ENCODE peak calls at places on chromosome 5, in five cellular contexts. R, N, J, P and U are unnamed samples.

GRCh38 chr5:82151622-82152021 is 126.5 kb downstream of the RPS23 start:
- DNase-seq in R (no peak), N (no peak), J (no peak), P (no peak), U (no peak)

GRCh38 chr5:128174951-128175350 is 91.4 kb downstream of the SLC12A2 start:
- DNase-seq in R (peak; percentile 69), N (no peak), J (no peak), P (no peak), U (no peak)

GRCh38 chr5:6291961-6292360 is 86.4 kb downstream of the MED10 start:
- DNase-seq in R (no peak), N (no peak), J (no peak), P (no peak), U (no peak)

GRCh38 chr5:68465133-68465532 is 249.6 kb downstream of the PIK3R1 start:
- DNase-seq in R (no peak), N (no peak), J (no peak), P (no peak), U (no peak)

GRCh38 chr5:111704452-111705085 is 52.4 kb downstream of the NREP start:
- DNase-seq in R (no peak), N (no peak), J (no peak), P (no peak), U (no peak)

GRCh38 chr5:174617910-174618309 is 106.5 kb upstream of the MSX2 start:
- DNase-seq in R (no peak), N (no peak), J (no peak), P (no peak), U (no peak)

GRCh38 chr5:131198625-131199024 is 27.9 kb downstream of the LYRM7 start:
- DNase-seq in R (peak; percentile 45), N (no peak), J (no peak), P (no peak), U (no peak)

GRCh38 chr5:150560401-150561191 is 52.7 kb downstream of the NDST1 start:
- DNase-seq in R (peak; percentile 61), N (peak; percentile 92), J (no peak), P (peak; percentile 91), U (no peak)

GRCh38 chr5:114581136-114581535 is 219.3 kb downstream of the KCNN2 start:
- DNase-seq in R (no peak), N (no peak), J (no peak), P (no peak), U (no peak)

GRCh38 chr5:92838253-92838652 is 742.8 kb downstream of the NR2F1-AS1 start:
- DNase-seq in R (no peak), N (no peak), J (no peak), P (no peak), U (no peak)

GRCh38 chr5:134552301-134552700 is 26.8 kb downstream of the JADE2 start:
- DNase-seq in R (peak; percentile 99), N (peak; percentile 93), J (no peak), P (peak; percentile 84), U (no peak)

GRCh38 chr5:32754251-32754650 is 43.1 kb downstream of the NPR3 start:
- DNase-seq in R (no peak), N (no peak), J (no peak), P (no peak), U (no peak)

GRCh38 chr5:34841816-34842215 is 2.9 kb downstream of the TTC23L start:
- DNase-seq in R (no peak), N (no peak), J (no peak), P (no peak), U (no peak)

GRCh38 chr5:77774981-77775772 is 962 bp downstream of the TBCA start:
- DNase-seq in R (no peak), N (no peak), J (no peak), P (no peak), U (no peak)

GRCh38 chr5:862367-863243 is 11.8 kb upstream of the ZDHHC11 start:
- DNase-seq in R (peak; percentile 8), N (no peak), J (no peak), P (no peak), U (no peak)

GRCh38 chr5:147336871-147337270 is 102.0 kb downstream of the STK32A start:
- DNase-seq in R (no peak), N (no peak), J (no peak), P (no peak), U (no peak)

GRCh38 chr5:21919417-21920022 is 933.6 kb downstream of the CDH12 start:
- DNase-seq in R (peak; percentile 25), N (no peak), J (no peak), P (no peak), U (no peak)

GRCh38 chr5:132422720-132423442 is 53.4 kb downstream of the SLC22A5 start:
- DNase-seq in R (peak; percentile 57), N (peak; percentile 82), J (peak; percentile 82), P (no peak), U (no peak)

GRCh38 chr5:100644206-100644605 is 109.0 kb downstream of the FAM174A start:
- DNase-seq in R (no peak), N (no peak), J (no peak), P (no peak), U (no peak)

GRCh38 chr5:54676466-54676865 is 158.9 kb downstream of the SNX18 start:
- DNase-seq in R (no peak), N (no peak), J (no peak), P (no peak), U (no peak)

GRCh38 chr5:153974131-153974812 is 64.4 kb downstream of the FAM114A2 start:
- DNase-seq in R (peak; percentile 22), N (no peak), J (no peak), P (no peak), U (no peak)

GRCh38 chr5:76813982-76814562 is 4.8 kb upstream of the F2RL1 start:
- DNase-seq in R (peak; percentile 99), N (no peak), J (no peak), P (no peak), U (no peak)

GRCh38 chr5:76642390-76643040 is 19.3 kb upstream of the F2RL2 start:
- DNase-seq in R (peak; percentile 89), N (no peak), J (no peak), P (no peak), U (no peak)

GRCh38 chr5:1317921-1318565 is 23.2 kb upstream of the TERT start:
- DNase-seq in R (no peak), N (no peak), J (peak; percentile 60), P (no peak), U (peak; percentile 40)

GRCh38 chr5:135386886-135387628 is 12.0 kb downstream of the MACROH2A1 start:
- DNase-seq in R (peak; percentile 92), N (peak; percentile 59), J (peak; percentile 80), P (no peak), U (no peak)

GRCh38 chr5:11105706-11106105 is 344.7 kb upstream of the DAP start:
- DNase-seq in R (no peak), N (no peak), J (no peak), P (no peak), U (no peak)

GRCh38 chr5:23684103-23684502 is 176.7 kb downstream of the PRDM9 start:
- DNase-seq in R (no peak), N (no peak), J (no peak), P (no peak), U (no peak)

GRCh38 chr5:139131881-139132480 is 66.2 kb downstream of the SIL1 start:
- DNase-seq in R (no peak), N (no peak), J (no peak), P (peak; percentile 52), U (no peak)

DNA sequence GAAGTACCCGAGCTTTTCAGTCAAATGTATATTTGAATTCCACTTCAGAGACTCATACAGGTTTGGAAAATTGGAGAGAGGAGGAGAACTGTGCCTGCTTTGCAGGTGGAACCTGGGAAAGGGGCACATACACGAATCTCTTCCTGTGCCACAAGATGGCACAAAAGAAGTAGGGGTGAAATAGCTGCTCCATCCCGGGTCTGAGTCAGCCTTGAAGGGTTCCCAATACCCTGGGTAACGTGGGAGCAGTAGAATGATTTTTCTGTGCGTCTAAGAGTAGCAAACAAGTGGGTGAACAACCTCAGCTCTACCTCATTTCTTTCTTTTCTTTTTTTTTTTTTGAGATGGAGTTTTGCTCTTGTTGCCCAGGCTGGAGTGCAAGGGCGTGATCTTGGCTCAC is 73.3 kb upstream of the PANK3 start:
- DNase-seq in R (no peak), N (no peak), J (no peak), P (no peak), U (no peak)
- H3K36me3 ChIP-seq in R (no peaks in the 10 kb centered on the region), N (no peaks in the 10 kb centered on the region), J (no peaks in the 10 kb centered on the region), P (no peaks in the 10 kb centered on the region), U (no peaks in the 10 kb centered on the region)

DNA sequence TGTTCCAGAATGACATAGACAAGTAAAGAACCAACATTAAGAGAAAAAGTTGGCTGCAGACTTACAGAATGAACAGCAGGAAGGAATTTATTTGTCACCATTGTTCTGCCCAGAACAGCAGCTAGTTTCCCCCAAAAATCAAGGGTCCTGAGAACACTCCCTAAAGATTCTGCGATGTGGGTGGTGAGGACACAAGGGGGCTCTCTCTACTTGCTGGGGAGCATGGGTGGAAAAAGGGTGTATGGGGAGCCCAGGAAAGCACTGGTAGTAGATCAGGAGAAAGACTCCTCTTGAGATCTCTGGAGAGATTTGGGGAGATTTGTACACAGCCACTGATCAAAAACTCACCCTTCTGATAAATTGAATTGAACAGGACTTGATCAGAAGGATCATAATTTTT is 316.5 kb downstream of the KCTD16 start:
- DNase-seq in R (no peak), N (no peak), J (no peak), P (no peak), U (no peak)
- TF ChIP-seq CTCF in R (peak; percentile 31), N (no peak), J (no peak), P (no peak), U (no peak)

DNA sequence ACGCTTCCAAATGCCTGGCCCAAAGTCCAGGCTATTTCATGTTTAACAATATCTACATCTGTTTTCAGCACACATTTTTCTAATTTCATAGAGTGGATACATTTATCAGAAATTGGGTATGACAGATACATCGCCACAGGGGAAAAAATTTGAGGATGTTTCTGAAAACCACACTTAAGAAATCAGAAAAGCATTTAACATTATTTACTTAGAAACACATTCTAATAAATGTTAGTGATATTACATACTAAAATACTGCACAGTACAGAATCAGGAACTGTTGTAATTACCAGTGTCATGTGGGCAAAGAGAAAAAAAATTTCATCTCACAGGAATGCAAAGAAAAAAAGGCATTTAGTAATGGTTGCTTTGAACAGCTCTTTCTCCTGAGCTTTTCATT is 310.5 kb upstream of the KIF2A start:
- DNase-seq in R (no peak), N (no peak), J (no peak), P (no peak), U (no peak)
- H3K4me1 ChIP-seq in R (no peaks in the 10 kb centered on the region), N (no peaks in the 10 kb centered on the region), J (no peaks in the 10 kb centered on the region), P (no peaks in the 10 kb centered on the region), U (no peaks in the 10 kb centered on the region)

DNA sequence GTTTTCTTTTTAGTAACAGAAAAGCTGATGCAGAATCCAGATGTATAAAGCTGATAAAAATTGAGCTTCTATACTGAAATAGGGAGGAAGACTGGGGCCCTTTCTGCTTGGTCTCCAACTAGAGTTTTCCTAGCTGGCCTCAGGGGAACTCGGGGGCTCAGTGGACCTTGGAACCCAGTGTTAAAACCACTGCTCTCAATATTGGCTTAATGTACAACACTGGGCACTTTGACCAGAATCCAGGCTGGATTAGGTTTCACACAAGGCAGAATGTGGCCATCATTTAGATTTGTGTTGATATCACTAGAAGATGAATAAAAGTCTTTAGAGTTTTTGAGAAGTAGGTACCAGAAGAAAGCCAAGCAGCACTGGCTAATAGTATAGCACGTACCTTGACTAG is 114.7 kb downstream of the GDNF start:
- DNase-seq in R (no peak), N (no peak), J (no peak), P (no peak), U (no peak)
- H3K36me3 ChIP-seq in R (no peaks in the 10 kb centered on the region), N (peaks cover 9% of the 10 kb centered on the region), J (peaks cover 91% of the 10 kb centered on the region), P (no peaks in the 10 kb centered on the region), U (peaks cover 54% of the 10 kb centered on the region)